ENCODE peak calls at places on chromosomes 1 and 21, in four cellular contexts. One of them, this sample, is unnamed.

GRCh38 chr1:169572184-169572583 is 14.1 kb downstream of the F5 start:
- DNase-seq in K562: no peak
- DNase-seq in hepatocyte: peak
- DNase-seq in fibroblast of lung: no peak
- DNase-seq in this sample: no peak

GRCh38 chr1:12144236-12144635 is 22.6 kb upstream of the TNFRSF1B start:
- DNase-seq in K562: no peak
- DNase-seq in hepatocyte: peak
- DNase-seq in fibroblast of lung: no peak
- DNase-seq in this sample: no peak

GRCh38 chr1:220335668-220336067 is 63.4 kb upstream of the RAB3GAP2 start:
- DNase-seq in fibroblast of lung: no peak
- DNase-seq in K562: no peak
- DNase-seq in hepatocyte: no peak
- DNase-seq in this sample: no peak

GRCh38 chr1:216894499-216894898 is 171.3 kb upstream of the ESRRG start:
- DNase-seq in fibroblast of lung: no peak
- DNase-seq in K562: no peak
- DNase-seq in hepatocyte: no peak
- DNase-seq in this sample: no peak

GRCh38 chr1:68585371-68585770 is 88.5 kb upstream of the DEPDC1 start:
- DNase-seq in hepatocyte: no peak
- DNase-seq in K562: no peak
- DNase-seq in fibroblast of lung: no peak
- DNase-seq in this sample: no peak

GRCh38 chr1:47675047-47675675 is 237.3 kb downstream of the FOXD2 start:
- DNase-seq in K562: no peak
- DNase-seq in fibroblast of lung: no peak
- DNase-seq in hepatocyte: no peak
- DNase-seq in this sample: no peak

GRCh38 chr1:204560590-204560989 is 44.4 kb downstream of the MDM4 start:
- DNase-seq in K562: no peak
- DNase-seq in fibroblast of lung: peak
- DNase-seq in hepatocyte: peak
- DNase-seq in this sample: peak

GRCh38 chr1:205945056-205945455 is 1.8 kb upstream of the SLC26A9 start:
- DNase-seq in K562: peak
- DNase-seq in hepatocyte: peak
- DNase-seq in fibroblast of lung: no peak
- DNase-seq in this sample: no peak

GRCh38 chr1:2906105-2906504 is 104.6 kb upstream of the TTC34 start:
- DNase-seq in K562: no peak
- DNase-seq in hepatocyte: no peak
- DNase-seq in fibroblast of lung: no peak
- DNase-seq in this sample: no peak

GRCh38 chr1:22143065-22143514 is at the start of gene WNT4:
- DNase-seq in hepatocyte: peak
- DNase-seq in K562: peak
- DNase-seq in fibroblast of lung: no peak
- DNase-seq in this sample: no peak

GRCh38 chr1:152047954-152048640 is 11.3 kb upstream of the S100A11 start:
- DNase-seq in K562: peak
- DNase-seq in hepatocyte: peak
- DNase-seq in fibroblast of lung: peak
- DNase-seq in this sample: peak

GRCh38 chr1:99004270-99005141 is at the start of gene PLPPR5:
- DNase-seq in K562: no peak
- DNase-seq in hepatocyte: peak
- DNase-seq in fibroblast of lung: peak
- DNase-seq in this sample: no peak

GRCh38 chr21:45836268-45836655 is 145.3 kb upstream of the COL6A1 start:
- DNase-seq in hepatocyte: no peak
- DNase-seq in fibroblast of lung: peak
- DNase-seq in K562: no peak
- DNase-seq in this sample: no peak

GRCh38 chr1:40899230-40899870 is 37.2 kb upstream of the CITED4 start:
- DNase-seq in K562: no peak
- DNase-seq in hepatocyte: no peak
- DNase-seq in fibroblast of lung: no peak
- DNase-seq in this sample: peak

GRCh38 chr1:187038789-187039188 is 210.0 kb downstream of the PLA2G4A start:
- DNase-seq in hepatocyte: peak
- DNase-seq in fibroblast of lung: peak
- DNase-seq in K562: no peak
- DNase-seq in this sample: no peak

GRCh38 chr1:232037774-232038388 is 411.3 kb downstream of the DISC1 start:
- DNase-seq in hepatocyte: no peak
- DNase-seq in K562: no peak
- DNase-seq in fibroblast of lung: no peak
- DNase-seq in this sample: no peak

GRCh38 chr21:43467785-43468184 is 40.9 kb upstream of the SIK1 start:
- DNase-seq in fibroblast of lung: no peak
- DNase-seq in K562: no peak
- DNase-seq in hepatocyte: no peak
- DNase-seq in this sample: no peak

GRCh38 chr1:117641536-117641935 is 35.7 kb downstream of the TENT5C start:
- DNase-seq in K562: no peak
- DNase-seq in hepatocyte: no peak
- DNase-seq in fibroblast of lung: no peak
- DNase-seq in this sample: no peak

GRCh38 chr1:46002751-46003150 is 129.7 kb downstream of the PIK3R3 start:
- DNase-seq in hepatocyte: no peak
- DNase-seq in K562: no peak
- DNase-seq in fibroblast of lung: no peak
- DNase-seq in this sample: no peak

GRCh38 chr1:161810780-161811179 is 44.7 kb downstream of the ATF6 start:
- DNase-seq in fibroblast of lung: no peak
- DNase-seq in K562: no peak
- DNase-seq in hepatocyte: no peak
- DNase-seq in this sample: no peak

GRCh38 chr1:3778590-3779264 is 6.2 kb downstream of the SMIM1 start:
- DNase-seq in hepatocyte: no peak
- DNase-seq in K562: no peak
- DNase-seq in fibroblast of lung: no peak
- DNase-seq in this sample: no peak

GRCh38 chr1:109120356-109120755 is 6.4 kb downstream of the ELAPOR1 start:
- DNase-seq in hepatocyte: no peak
- DNase-seq in K562: no peak
- DNase-seq in fibroblast of lung: no peak
- DNase-seq in this sample: no peak

GRCh38 chr1:217435159-217435558 is 195.7 kb downstream of the GPATCH2 start:
- DNase-seq in hepatocyte: no peak
- DNase-seq in fibroblast of lung: no peak
- DNase-seq in K562: no peak
- DNase-seq in this sample: no peak

GRCh38 chr1:151992345-151993083 is 1.1 kb downstream of the S100A10 start:
- DNase-seq in K562: peak
- DNase-seq in fibroblast of lung: peak
- DNase-seq in hepatocyte: peak
- DNase-seq in this sample: peak

GRCh38 chr1:56854521-56855099 is at the start of gene C8A:
- DNase-seq in hepatocyte: no peak
- DNase-seq in K562: no peak
- DNase-seq in fibroblast of lung: no peak
- DNase-seq in this sample: no peak

GRCh38 chr21:46552274-46552673 is 52.6 kb downstream of the S100B start:
- DNase-seq in fibroblast of lung: no peak
- DNase-seq in hepatocyte: no peak
- DNase-seq in K562: no peak
- DNase-seq in this sample: no peak

GRCh38 chr1:235402457-235403200 is 35.4 kb downstream of the TBCE start:
- DNase-seq in hepatocyte: no peak
- DNase-seq in K562: no peak
- DNase-seq in fibroblast of lung: no peak
- DNase-seq in this sample: no peak

GRCh38 chr21:16070207-16070651 is 340.4 kb downstream of the USP25 start:
- DNase-seq in hepatocyte: no peak
- DNase-seq in fibroblast of lung: no peak
- DNase-seq in K562: no peak
- DNase-seq in this sample: no peak

GRCh38 chr1:225670806-225671733 is 18.1 kb upstream of the ENAH start:
- DNase-seq in hepatocyte: peak
- DNase-seq in fibroblast of lung: no peak
- DNase-seq in K562: no peak
- DNase-seq in this sample: no peak

GRCh38 chr1:27672750-27673112 is 739 bp upstream of the IFI6 start:
- DNase-seq in fibroblast of lung: peak
- DNase-seq in K562: no peak
- DNase-seq in hepatocyte: no peak
- DNase-seq in this sample: no peak

GRCh38 chr1:44907909-44908308 is 64.9 kb upstream of the PTCH2 start:
- DNase-seq in hepatocyte: no peak
- DNase-seq in K562: no peak
- DNase-seq in fibroblast of lung: peak
- DNase-seq in this sample: no peak

DNA sequence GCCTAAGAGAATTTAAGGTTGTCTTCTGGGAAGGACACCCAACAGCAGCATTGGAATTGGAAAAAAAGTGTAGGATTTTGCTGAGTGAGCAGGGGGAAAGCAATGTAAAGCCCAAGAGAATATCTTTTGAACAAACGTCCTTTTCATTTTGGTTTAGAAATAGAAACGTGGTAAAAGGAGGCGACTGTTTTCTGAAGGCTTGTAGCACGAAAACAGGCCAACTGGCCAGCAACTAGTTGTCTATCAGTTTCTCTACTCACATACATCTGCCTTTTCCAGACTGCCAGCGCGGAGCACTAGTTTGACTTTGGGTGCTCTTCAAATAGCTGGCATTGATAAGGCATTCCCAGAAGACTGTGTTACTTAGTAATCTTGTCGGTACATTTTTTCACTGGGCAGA is 1.2 kb upstream of the LRRC8C start:
- DNase-seq in fibroblast of lung: no peak
- DNase-seq in K562: no peak
- DNase-seq in hepatocyte: no peak
- DNase-seq in this sample: no peak
- H3K4me3 ChIP-seq in fibroblast of lung: peak
- H3K4me3 ChIP-seq in K562: no peak
- H3K4me3 ChIP-seq in hepatocyte: no peak
- H3K4me3 ChIP-seq in this sample: peak

GRCh38 chr1:50425376-50426107 is 2.3 kb upstream of the DMRTA2 start:
- DNase-seq in hepatocyte: no peak
- DNase-seq in fibroblast of lung: no peak
- DNase-seq in K562: no peak
- DNase-seq in this sample: no peak
- TF ChIP-seq EZH2 in hepatocyte: no peak
- TF ChIP-seq EZH2 in fibroblast of lung: no peak
- TF ChIP-seq EZH2 in K562: no peak
- TF ChIP-seq EZH2 in this sample: no peak

GRCh38 chr21:42406201-42406601 is 2.5 kb downstream of the UBASH3A start:
- DNase-seq in hepatocyte: no peak
- DNase-seq in K562: no peak
- DNase-seq in fibroblast of lung: no peak
- DNase-seq in this sample: no peak

GRCh38 chr21:42401820-42402251 is 1.9 kb upstream of the UBASH3A start:
- DNase-seq in K562: no peak
- DNase-seq in hepatocyte: no peak
- DNase-seq in fibroblast of lung: no peak
- DNase-seq in this sample: no peak

GRCh38 chr21:42405064-42406059 is 1.7 kb downstream of the UBASH3A start:
- DNase-seq in hepatocyte: no peak
- DNase-seq in fibroblast of lung: no peak
- DNase-seq in K562: no peak
- DNase-seq in this sample: no peak

GRCh38 chr21:42404534-42404933 is 832 bp downstream of the UBASH3A start:
- DNase-seq in fibroblast of lung: no peak
- DNase-seq in K562: peak
- DNase-seq in hepatocyte: no peak
- DNase-seq in this sample: no peak

GRCh38 chr21:42403611-42404231 is at the start of gene UBASH3A:
- DNase-seq in K562: peak
- DNase-seq in fibroblast of lung: no peak
- DNase-seq in hepatocyte: no peak
- DNase-seq in this sample: no peak
- H3K4me3 ChIP-seq in K562: peak
- H3K4me3 ChIP-seq in fibroblast of lung: no peak
- H3K4me3 ChIP-seq in hepatocyte: no peak
- H3K4me3 ChIP-seq in this sample: no peak

GRCh38 chr1:153682730-153683129 is 4.2 kb downstream of the NPR1 start:
- DNase-seq in hepatocyte: no peak
- DNase-seq in K562: no peak
- DNase-seq in fibroblast of lung: no peak
- DNase-seq in this sample: no peak

GRCh38 chr1:153677718-153678518 is 570 bp upstream of the NPR1 start:
- DNase-seq in hepatocyte: peak
- DNase-seq in fibroblast of lung: peak
- DNase-seq in K562: peak
- DNase-seq in this sample: no peak

GRCh38 chr1:153679337-153680119 is 1.0 kb downstream of the NPR1 start:
- DNase-seq in fibroblast of lung: no peak
- DNase-seq in K562: no peak
- DNase-seq in hepatocyte: peak
- DNase-seq in this sample: no peak

GRCh38 chr1:153680120-153680403 is 1.6 kb downstream of the NPR1 start:
- DNase-seq in hepatocyte: no peak
- DNase-seq in fibroblast of lung: no peak
- DNase-seq in K562: no peak
- DNase-seq in this sample: no peak

DNA sequence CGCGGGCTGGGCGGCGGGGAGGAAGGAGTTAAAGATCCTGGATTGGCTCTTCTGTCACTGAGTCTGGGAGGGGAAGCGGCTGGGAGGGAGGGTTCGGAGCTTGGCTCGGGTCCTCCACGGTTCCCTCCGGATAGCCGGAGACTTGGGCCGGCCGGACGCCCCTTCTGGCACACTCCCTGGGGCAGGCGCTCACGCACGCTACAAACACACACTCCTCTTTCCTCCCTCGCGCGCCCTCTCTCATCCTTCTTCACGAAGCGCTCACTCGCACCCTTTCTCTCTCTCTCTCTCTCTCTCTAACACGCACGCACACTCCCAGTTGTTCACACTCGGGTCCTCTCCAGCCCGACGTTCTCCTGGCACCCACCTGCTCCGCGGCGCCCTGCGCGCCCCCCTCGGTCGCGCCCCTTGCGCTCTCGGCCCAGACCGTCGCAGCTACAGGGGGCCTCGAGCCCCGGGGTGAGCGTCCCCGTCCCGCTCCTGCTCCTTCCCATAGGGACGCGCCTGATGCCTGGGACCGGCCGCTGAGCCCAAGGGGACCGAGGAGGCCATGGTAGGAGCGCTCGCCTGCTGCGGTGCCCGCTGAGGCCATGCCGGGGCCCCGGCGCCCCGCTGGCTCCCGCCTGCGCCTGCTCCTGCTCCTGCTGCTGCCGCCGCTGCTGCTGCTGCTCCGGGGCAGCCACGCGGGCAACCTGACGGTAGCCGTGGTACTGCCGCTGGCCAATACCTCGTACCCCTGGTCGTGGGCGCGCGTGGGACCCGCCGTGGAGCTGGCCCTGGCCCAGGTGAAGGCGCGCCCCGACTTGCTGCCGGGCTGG is at the start of gene NPR1:
- DNase-seq in K562: no peak
- DNase-seq in hepatocyte: peak
- DNase-seq in fibroblast of lung: peak
- DNase-seq in this sample: no peak
- TF ChIP-seq EZH2 in K562: no peak
- TF ChIP-seq EZH2 in hepatocyte: no peak
- TF ChIP-seq EZH2 in fibroblast of lung: no peak
- TF ChIP-seq EZH2 in this sample: peak

This sample was measured in keratinocyte.